ENCODE peak calls at places on chromosomes 13 and 19, in six cellular contexts. R is GM12878, S is A549, I is endothelial cell of umbilical vein, Q is HepG2, D is NB4. C is an unnamed sample.

GRCh38 chr13:40383132-40383531 is 283.3 kb downstream of the FOXO1 start:
- DNase-seq in R (no peak), S (no peak), I (no peak), Q (peak), D (no peak), C (no peak)

GRCh38 chr19:3142938-3143337 is 7.1 kb downstream of the GNA15 start:
- DNase-seq in R (no peak), S (no peak), I (no peak), Q (no peak), D (no peak), C (no peak)

GRCh38 chr13:107216046-107216715 is 648.2 kb upstream of the ARGLU1 start:
- DNase-seq in R (no peak), S (no peak), I (no peak), Q (no peak), D (no peak), C (no peak)

GRCh38 chr19:30590596-30591229 is 218.5 kb downstream of the ZNF536 start:
- DNase-seq in R (no peak), S (no peak), I (no peak), Q (no peak), D (no peak), C (no peak)

GRCh38 chr19:14054099-14054498 is 7.8 kb downstream of the PALM3 start:
- DNase-seq in R (no peak), S (no peak), I (no peak), Q (no peak), D (no peak), C (no peak)

GRCh38 chr19:47247308-47247990 is 8.9 kb upstream of the CCDC9 start:
- DNase-seq in R (no peak), S (peak), I (peak), Q (peak), D (peak), C (peak)

GRCh38 chr13:49679244-49679643 is 12.0 kb downstream of the EBPL start:
- DNase-seq in R (no peak), S (peak), I (peak), Q (peak), D (peak), C (no peak)

GRCh38 chr19:39106201-39106600 is 19.4 kb upstream of the PAK4 start:
- DNase-seq in R (no peak), S (no peak), I (no peak), Q (no peak), D (no peak), C (no peak)

GRCh38 chr13:99759163-99759552 is 212.4 kb downstream of the ZIC5 start:
- DNase-seq in R (no peak), S (no peak), I (no peak), Q (no peak), D (no peak), C (no peak)

GRCh38 chr13:86846501-86846900 is 824.7 kb upstream of the SLITRK5 start:
- DNase-seq in R (no peak), S (no peak), I (no peak), Q (no peak), D (no peak), C (no peak)

GRCh38 chr13:51623473-51623872 is 39.2 kb downstream of the WDFY2 start:
- DNase-seq in R (no peak), S (no peak), I (no peak), Q (no peak), D (peak), C (no peak)

GRCh38 chr13:94435604-94436226 is 43.8 kb downstream of the DCT start:
- DNase-seq in R (no peak), S (peak), I (peak), Q (peak), D (peak), C (peak)

GRCh38 chr13:24081388-24081787 is 79.1 kb upstream of the SPATA13 start:
- DNase-seq in R (no peak), S (no peak), I (no peak), Q (no peak), D (peak), C (no peak)

GRCh38 chr19:38285567-38285966 is 18.5 kb upstream of the C19orf33 start:
- DNase-seq in R (no peak), S (no peak), I (no peak), Q (no peak), D (no peak), C (no peak)

GRCh38 chr19:2426661-2427322 is 594 bp downstream of the TIMM13 start:
- DNase-seq in R (no peak), S (peak), I (no peak), Q (peak), D (peak), C (peak)

GRCh38 chr13:20391597-20392452 is 133.8 kb downstream of the CRYL1 start:
- DNase-seq in R (no peak), S (peak), I (no peak), Q (no peak), D (no peak), C (no peak)

GRCh38 chr13:79079351-79079839 is 326.7 kb downstream of the RBM26 start:
- DNase-seq in R (no peak), S (no peak), I (no peak), Q (no peak), D (no peak), C (no peak)

GRCh38 chr13:43946281-43946680 is 66.6 kb downstream of the LACC1 start:
- DNase-seq in R (no peak), S (no peak), I (no peak), Q (no peak), D (no peak), C (no peak)

GRCh38 chr19:39347332-39348227 is 5.4 kb downstream of the SAMD4B start:
- DNase-seq in R (no peak), S (no peak), I (no peak), Q (no peak), D (no peak), C (peak)

GRCh38 chr13:110347535-110348308 is 40.6 kb downstream of the COL4A2 start:
- DNase-seq in R (no peak), S (peak), I (no peak), Q (peak), D (no peak), C (no peak)

GRCh38 chr13:73417012-73417615 is 358.3 kb downstream of the KLF5 start:
- DNase-seq in R (no peak), S (peak), I (no peak), Q (peak), D (peak), C (peak)

GRCh38 chr19:15199652-15200574 is 882 bp downstream of the NOTCH3 start:
- DNase-seq in R (no peak), S (no peak), I (no peak), Q (no peak), D (no peak), C (no peak)

GRCh38 chr13:104106705-104107393 is 1040.6 kb upstream of the SLC10A2 start:
- DNase-seq in R (no peak), S (no peak), I (peak), Q (no peak), D (no peak), C (no peak)

GRCh38 chr19:17246681-17247425 is 1.1 kb upstream of the NR2F6 start:
- DNase-seq in R (no peak), S (peak), I (no peak), Q (peak), D (no peak), C (no peak)

GRCh38 chr19:2922987-2923386 is 21.8 kb downstream of the ZNF77 start:
- DNase-seq in R (no peak), S (no peak), I (no peak), Q (peak), D (no peak), C (no peak)

GRCh38 chr13:98485561-98485960 is 91.3 kb downstream of the STK24 start:
- DNase-seq in R (no peak), S (no peak), I (no peak), Q (no peak), D (no peak), C (no peak)

GRCh38 chr13:49563513-49563912 is 21.8 kb downstream of the RCBTB1 start:
- DNase-seq in R (no peak), S (no peak), I (no peak), Q (no peak), D (no peak), C (no peak)

GRCh38 chr13:110726726-110727125 is 13.2 kb downstream of the ING1 start:
- DNase-seq in R (no peak), S (no peak), I (no peak), Q (no peak), D (peak), C (no peak)

GRCh38 chr19:13262450-13262849 is 112.2 kb downstream of the IER2 start:
- DNase-seq in R (no peak), S (peak), I (peak), Q (peak), D (peak), C (peak)

GRCh38 chr19:50921391-50922315 is 10.5 kb upstream of the KLK4 start:
- DNase-seq in R (no peak), S (peak), I (no peak), Q (no peak), D (no peak), C (no peak)

GRCh38 chr13:21837841-21838551 is 167.1 kb downstream of the FGF9 start:
- DNase-seq in R (no peak), S (no peak), I (no peak), Q (peak), D (no peak), C (no peak)

GRCh38 chr19:6066661-6067646 is 43.3 kb downstream of the RFX2 start:
- DNase-seq in R (no peak), S (peak), I (peak), Q (peak), D (peak), C (peak)

GRCh38 chr13:71030789-71031188 is 836.2 kb downstream of the DACH1 start:
- DNase-seq in R (no peak), S (no peak), I (no peak), Q (peak), D (no peak), C (no peak)

GRCh38 chr13:28609381-28609780 is 49.5 kb upstream of the POMP start:
- DNase-seq in R (no peak), S (no peak), I (no peak), Q (no peak), D (no peak), C (no peak)

GRCh38 chr19:48169974-48170803 is at the start of the genes LIG1 and ZSWIM9:
- DNase-seq in R (peak), S (peak), I (peak), Q (peak), D (peak), C (peak)

GRCh38 chr13:62320129-62320724 is 904.6 kb upstream of the PCDH20 start:
- DNase-seq in R (peak), S (peak), I (peak), Q (peak), D (peak), C (no peak)

GRCh38 chr13:31310781-31311180 is 111.0 kb downstream of the B3GLCT start:
- DNase-seq in R (no peak), S (no peak), I (peak), Q (no peak), D (no peak), C (no peak)

GRCh38 chr13:92164822-92165221 is 766.4 kb downstream of the GPC5 start:
- DNase-seq in R (no peak), S (no peak), I (no peak), Q (no peak), D (peak), C (no peak)

GRCh38 chr19:58538257-58539168 is 5.4 kb upstream of the TRIM28 start:
- DNase-seq in R (no peak), S (no peak), I (peak), Q (no peak), D (no peak), C (no peak)

DNA sequence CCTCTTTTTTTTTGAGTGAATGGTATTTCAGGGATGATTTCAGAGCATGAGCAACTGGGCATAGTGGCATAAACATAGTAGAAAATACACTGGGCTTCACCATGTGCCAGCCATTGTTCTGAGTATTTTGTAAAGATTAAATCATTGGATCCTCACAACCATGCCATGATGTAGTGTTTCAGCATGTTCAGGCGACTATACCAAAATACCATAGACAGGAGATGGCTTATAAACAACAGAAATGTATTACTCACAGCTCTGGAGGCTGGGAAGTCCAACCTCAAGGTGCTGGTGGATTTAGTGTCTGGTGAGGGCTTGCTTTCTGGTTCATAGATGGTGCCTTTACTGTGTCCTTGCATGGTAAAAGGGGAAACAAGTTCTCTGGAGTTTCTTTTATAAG is 101.5 kb upstream of the KL start:
- DNase-seq in R (no peak), S (no peak), I (no peak), Q (no peak), D (no peak), C (no peak)
- TF ChIP-seq MYC in R (no peak), S (no peak), I (no peak), Q (no peak), D (no peak), C (no peak)

GRCh38 chr13:72199640-72200039 is 332.6 kb upstream of the DACH1 start:
- DNase-seq in R (no peak), S (no peak), I (no peak), Q (no peak), D (no peak), C (no peak)

GRCh38 chr13:72208112-72208645 is 341.2 kb upstream of the DACH1 start:
- DNase-seq in R (no peak), S (no peak), I (no peak), Q (no peak), D (no peak), C (no peak)

GRCh38 chr13:72205773-72206172 is 338.8 kb upstream of the DACH1 start:
- DNase-seq in R (no peak), S (no peak), I (no peak), Q (no peak), D (no peak), C (no peak)

GRCh38 chr13:72201726-72202125 is 334.7 kb upstream of the DACH1 start:
- DNase-seq in R (no peak), S (no peak), I (no peak), Q (no peak), D (no peak), C (no peak)

DNA sequence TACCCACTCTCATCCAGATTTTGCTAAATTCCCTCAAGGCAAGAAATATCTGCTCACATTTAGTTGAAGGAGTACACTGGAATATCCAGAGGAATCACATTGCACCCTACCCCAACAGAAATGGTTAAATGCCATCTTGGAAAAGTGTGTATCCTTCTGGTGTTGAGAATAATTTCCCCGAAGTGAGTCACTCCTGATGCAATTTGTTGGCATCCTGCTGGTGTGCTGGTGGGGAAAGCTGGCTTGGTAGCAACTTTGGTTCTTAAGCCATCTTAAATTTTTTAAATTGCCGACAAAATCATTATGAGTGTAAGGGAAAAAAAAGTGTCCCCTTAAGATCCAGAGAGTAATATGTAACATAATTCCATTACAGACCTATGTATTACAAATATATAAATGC is 337.3 kb upstream of the DACH1 start:
- DNase-seq in R (no peak), S (no peak), I (no peak), Q (no peak), D (no peak), C (no peak)
- TF ChIP-seq MYC in R (no peak), S (no peak), I (no peak), Q (no peak), D (no peak), C (no peak)

GRCh38 chr19:4536798-4537197 is 1.8 kb upstream of the PLIN5 start:
- DNase-seq in R (no peak), S (no peak), I (no peak), Q (no peak), D (no peak), C (no peak)

GRCh38 chr19:4533835-4534424 is 1.1 kb downstream of the PLIN5 start:
- DNase-seq in R (no peak), S (no peak), I (no peak), Q (no peak), D (no peak), C (no peak)

GRCh38 chr19:4533334-4533733 is 1.7 kb downstream of the PLIN5 start:
- DNase-seq in R (no peak), S (no peak), I (no peak), Q (no peak), D (no peak), C (no peak)

GRCh38 chr19:4537953-4538600 is 1.8 kb downstream of the LRG1 start:
- DNase-seq in R (no peak), S (no peak), I (no peak), Q (no peak), D (no peak), C (no peak)

GRCh38 chr19:4534836-4535658 is at the start of gene PLIN5:
- DNase-seq in R (peak), S (peak), I (peak), Q (peak), D (no peak), C (peak)
- TF ChIP-seq MYC in R (no peak), S (no peak), I (no peak), Q (no peak), D (no peak), C (no peak)

DNA sequence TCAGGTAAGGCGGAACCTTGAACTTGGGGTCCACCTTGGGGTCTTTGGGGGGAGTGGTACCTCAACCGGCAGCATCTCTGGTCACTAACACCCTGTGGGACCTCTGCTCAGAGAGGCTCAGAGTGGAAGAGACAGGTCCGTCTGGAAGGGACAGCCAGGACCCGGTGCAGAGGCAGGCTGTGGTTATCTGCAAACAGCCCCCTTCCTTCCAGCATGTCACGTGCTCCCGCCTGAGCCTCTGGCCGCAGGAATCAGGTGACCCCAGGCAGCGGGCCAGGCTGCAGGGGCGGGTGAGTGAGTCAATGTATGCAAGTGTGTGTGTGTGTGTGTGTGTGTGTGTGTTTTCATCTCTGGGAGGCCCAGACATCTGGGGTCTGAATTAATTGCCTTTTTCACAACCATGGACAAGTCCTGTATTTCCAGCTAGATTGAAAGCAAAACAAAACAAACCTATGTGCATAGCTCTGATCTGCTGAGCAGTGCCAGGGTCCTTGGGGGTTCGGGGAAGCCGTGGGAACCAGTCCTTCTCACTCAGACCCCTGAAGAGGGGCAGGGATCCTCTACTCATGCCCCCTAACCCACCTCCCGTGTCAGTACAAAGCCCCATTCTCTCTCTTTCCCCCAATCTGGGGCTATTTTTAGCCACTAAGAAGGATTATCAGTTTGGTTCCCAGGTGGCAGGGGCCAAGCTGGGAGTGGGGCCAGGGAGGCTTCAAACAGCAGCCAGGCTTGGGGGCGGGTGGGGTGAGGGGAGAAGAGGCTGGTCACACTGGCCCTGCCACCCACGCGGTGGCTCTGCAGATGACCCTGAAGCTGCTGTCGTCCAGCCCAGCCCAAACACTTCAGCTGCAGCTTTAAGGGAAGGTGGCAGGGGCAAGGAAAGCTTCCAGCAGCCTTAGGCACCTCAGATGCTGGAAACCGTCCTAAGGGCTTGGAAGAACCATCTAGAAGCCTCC is 31.4 kb downstream of the CERS4 start:
- DNase-seq in R (peak), S (peak), I (peak), Q (peak), D (peak), C (peak)
- TF ChIP-seq MYC in R (peak), S (no peak), I (no peak), Q (peak), D (peak), C (peak)

DNA sequence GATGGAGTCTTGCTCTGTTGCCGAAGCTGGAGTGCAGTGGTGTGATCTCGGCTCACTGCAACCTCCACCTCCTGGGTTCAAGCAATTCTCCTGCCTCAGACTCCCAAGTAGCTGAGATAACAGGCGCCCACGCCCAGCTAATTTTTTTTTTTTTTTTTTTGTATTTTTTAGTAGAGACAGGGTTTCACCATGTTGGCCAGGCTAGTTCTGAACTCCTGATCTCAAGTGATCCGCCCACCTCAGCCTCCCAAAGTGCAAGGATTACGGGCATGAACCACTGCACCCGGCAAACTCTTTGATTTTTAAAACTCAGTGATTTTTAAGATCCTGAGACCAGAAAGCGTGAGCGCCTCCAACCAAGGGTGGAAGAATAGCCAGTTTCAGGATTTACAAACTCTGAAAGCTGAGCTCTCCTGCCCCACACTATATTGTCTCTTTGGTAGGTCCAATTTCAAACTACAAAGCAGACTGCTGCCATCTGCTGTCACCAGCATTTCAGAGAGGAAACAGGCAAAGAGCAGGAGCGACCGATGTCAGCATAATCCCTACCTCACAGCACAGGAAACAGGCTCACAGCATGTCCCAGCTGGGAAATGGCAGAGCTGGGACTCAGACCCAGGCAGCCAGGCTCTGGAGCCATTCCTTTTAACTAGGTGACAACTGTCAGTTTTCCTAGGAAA is 9.2 kb downstream of the NOSIP start:
- DNase-seq in R (no peak), S (peak), I (no peak), Q (peak), D (peak), C (peak)
- TF ChIP-seq MYC in R (no peak), S (no peak), I (no peak), Q (no peak), D (no peak), C (no peak)